ENCODE peak calls at places on chromosomes 6 and 20, in five cellular contexts. One of them, this sample, is unnamed.

GRCh38 chr6:95120984-95121383 is 456.4 kb upstream of the MANEA start:
- DNase-seq in non-pigmented ciliary epithelial cell: no peak
- DNase-seq in iris pigment epithelial cell: no peak
- DNase-seq in HTR-8/SVneo: no peak
- DNase-seq in keratinocyte: no peak
- DNase-seq in this sample: no peak

GRCh38 chr20:23508896-23509579 is 18.1 kb downstream of the CST8 start:
- DNase-seq in non-pigmented ciliary epithelial cell: no peak
- DNase-seq in iris pigment epithelial cell: no peak
- DNase-seq in HTR-8/SVneo: no peak
- DNase-seq in keratinocyte: no peak
- DNase-seq in this sample: no peak

GRCh38 chr20:50041238-50041915 is 58.6 kb downstream of the SNAI1 start:
- DNase-seq in non-pigmented ciliary epithelial cell: no peak
- DNase-seq in iris pigment epithelial cell: no peak
- DNase-seq in HTR-8/SVneo: no peak
- DNase-seq in keratinocyte: no peak
- DNase-seq in this sample: no peak

GRCh38 chr6:80530096-80530495 is 423.6 kb downstream of the BCKDHB start:
- DNase-seq in non-pigmented ciliary epithelial cell: no peak
- DNase-seq in iris pigment epithelial cell: no peak
- DNase-seq in HTR-8/SVneo: no peak
- DNase-seq in keratinocyte: no peak
- DNase-seq in this sample: no peak

GRCh38 chr6:105310371-105310770 is 92.5 kb downstream of the PREP start:
- DNase-seq in non-pigmented ciliary epithelial cell: no peak
- DNase-seq in iris pigment epithelial cell: no peak
- DNase-seq in HTR-8/SVneo: no peak
- DNase-seq in keratinocyte: no peak
- DNase-seq in this sample: no peak

GRCh38 chr20:31720486-31721407 is 1.9 kb downstream of the BCL2L1 start:
- DNase-seq in non-pigmented ciliary epithelial cell: no peak
- DNase-seq in iris pigment epithelial cell: no peak
- DNase-seq in HTR-8/SVneo: no peak
- DNase-seq in keratinocyte: no peak
- DNase-seq in this sample: peak; percentile 33

GRCh38 chr6:41239467-41240159 is 11.5 kb downstream of the TREML4 start:
- DNase-seq in non-pigmented ciliary epithelial cell: no peak
- DNase-seq in iris pigment epithelial cell: no peak
- DNase-seq in HTR-8/SVneo: no peak
- DNase-seq in keratinocyte: no peak
- DNase-seq in this sample: no peak

GRCh38 chr6:121666809-121667208 is 231.4 kb downstream of the GJA1 start:
- DNase-seq in non-pigmented ciliary epithelial cell: peak; percentile 63
- DNase-seq in iris pigment epithelial cell: peak; percentile 91
- DNase-seq in HTR-8/SVneo: peak; percentile 39
- DNase-seq in keratinocyte: no peak
- DNase-seq in this sample: no peak

GRCh38 chr6:32700391-32701040 is 34.1 kb upstream of the HLA-DQB1 start:
- DNase-seq in non-pigmented ciliary epithelial cell: peak; percentile 19
- DNase-seq in iris pigment epithelial cell: peak; percentile 59
- DNase-seq in HTR-8/SVneo: peak; percentile 54
- DNase-seq in keratinocyte: no peak
- DNase-seq in this sample: peak; percentile 50

GRCh38 chr6:41370488-41371111 is 35.2 kb downstream of the NCR2 start:
- DNase-seq in non-pigmented ciliary epithelial cell: no peak
- DNase-seq in iris pigment epithelial cell: no peak
- DNase-seq in HTR-8/SVneo: peak; percentile 60
- DNase-seq in keratinocyte: peak; percentile 44
- DNase-seq in this sample: no peak

GRCh38 chr20:37539956-37540455 is 12.3 kb upstream of the BLCAP start:
- DNase-seq in non-pigmented ciliary epithelial cell: no peak
- DNase-seq in iris pigment epithelial cell: no peak
- DNase-seq in HTR-8/SVneo: no peak
- DNase-seq in keratinocyte: no peak
- DNase-seq in this sample: no peak

GRCh38 chr20:43870484-43870883 is 44.2 kb upstream of the TOX2 start:
- DNase-seq in non-pigmented ciliary epithelial cell: no peak
- DNase-seq in iris pigment epithelial cell: peak; percentile 45
- DNase-seq in HTR-8/SVneo: no peak
- DNase-seq in keratinocyte: no peak
- DNase-seq in this sample: no peak

GRCh38 chr20:54525906-54526596 is 50.7 kb downstream of the DOK5 start:
- DNase-seq in non-pigmented ciliary epithelial cell: no peak
- DNase-seq in iris pigment epithelial cell: no peak
- DNase-seq in HTR-8/SVneo: no peak
- DNase-seq in keratinocyte: no peak
- DNase-seq in this sample: no peak

GRCh38 chr6:42555477-42556457 is 8.1 kb upstream of the UBR2 start:
- DNase-seq in non-pigmented ciliary epithelial cell: no peak
- DNase-seq in iris pigment epithelial cell: peak; percentile 27
- DNase-seq in HTR-8/SVneo: no peak
- DNase-seq in keratinocyte: no peak
- DNase-seq in this sample: no peak

GRCh38 chr20:62203378-62204030 is 16.6 kb downstream of the HRH3 start:
- DNase-seq in non-pigmented ciliary epithelial cell: no peak
- DNase-seq in iris pigment epithelial cell: peak; percentile 61
- DNase-seq in HTR-8/SVneo: no peak
- DNase-seq in keratinocyte: no peak
- DNase-seq in this sample: no peak

GRCh38 chr6:30013296-30013922 is 47.7 kb upstream of the POLR1H start:
- DNase-seq in non-pigmented ciliary epithelial cell: no peak
- DNase-seq in iris pigment epithelial cell: no peak
- DNase-seq in HTR-8/SVneo: peak; percentile 22
- DNase-seq in keratinocyte: no peak
- DNase-seq in this sample: no peak

GRCh38 chr6:157656437-157657005 is 166.5 kb upstream of the SNX9 start:
- DNase-seq in non-pigmented ciliary epithelial cell: no peak
- DNase-seq in iris pigment epithelial cell: peak; percentile 58
- DNase-seq in HTR-8/SVneo: peak; percentile 20
- DNase-seq in keratinocyte: no peak
- DNase-seq in this sample: no peak

GRCh38 chr6:32483968-32484613 is 44.4 kb downstream of the HLA-DRA start:
- DNase-seq in non-pigmented ciliary epithelial cell: no peak
- DNase-seq in iris pigment epithelial cell: no peak
- DNase-seq in HTR-8/SVneo: no peak
- DNase-seq in keratinocyte: no peak
- DNase-seq in this sample: no peak

GRCh38 chr6:11975353-11975977 is 36.6 kb upstream of the HIVEP1 start:
- DNase-seq in non-pigmented ciliary epithelial cell: no peak
- DNase-seq in iris pigment epithelial cell: no peak
- DNase-seq in HTR-8/SVneo: no peak
- DNase-seq in keratinocyte: no peak
- DNase-seq in this sample: no peak

GRCh38 chr20:47489448-47489872 is 12.2 kb upstream of the NCOA3 start:
- DNase-seq in non-pigmented ciliary epithelial cell: no peak
- DNase-seq in iris pigment epithelial cell: no peak
- DNase-seq in HTR-8/SVneo: no peak
- DNase-seq in keratinocyte: no peak
- DNase-seq in this sample: no peak

GRCh38 chr6:5214570-5215052 is 46.1 kb downstream of the LYRM4 start:
- DNase-seq in non-pigmented ciliary epithelial cell: no peak
- DNase-seq in iris pigment epithelial cell: peak; percentile 58
- DNase-seq in HTR-8/SVneo: peak; percentile 17
- DNase-seq in keratinocyte: no peak
- DNase-seq in this sample: peak; percentile 40

GRCh38 chr6:34031567-34032383 is 114.1 kb downstream of the GRM4 start:
- DNase-seq in non-pigmented ciliary epithelial cell: no peak
- DNase-seq in iris pigment epithelial cell: no peak
- DNase-seq in HTR-8/SVneo: no peak
- DNase-seq in keratinocyte: no peak
- DNase-seq in this sample: no peak

GRCh38 chr20:17969884-17970409 is 1.1 kb downstream of the MGME1 start:
- DNase-seq in non-pigmented ciliary epithelial cell: peak; percentile 55
- DNase-seq in iris pigment epithelial cell: peak; percentile 77
- DNase-seq in HTR-8/SVneo: no peak
- DNase-seq in keratinocyte: no peak
- DNase-seq in this sample: peak; percentile 29

GRCh38 chr6:33248643-33248931 is 23.1 kb downstream of the VPS52 start:
- DNase-seq in non-pigmented ciliary epithelial cell: no peak
- DNase-seq in iris pigment epithelial cell: peak; percentile 50
- DNase-seq in HTR-8/SVneo: no peak
- DNase-seq in keratinocyte: no peak
- DNase-seq in this sample: peak; percentile 61

This sample was measured in DMS79 treated with DMSO at 0.1 percent for 48 hours.